ENCODE peak calls at places on chromosomes 2 and 18, in seven cellular contexts. H is ovary, E is left lung, J is RWPE1, F is brain microvascular endothelial cell, O is adrenal gland, W is MCF 10A. Y is an unnamed sample.

GRCh38 chr18:58387716-58388115 is 241.2 kb downstream of the ALPK2 start:
- DNase-seq in H (no peak), E (no peak), J (no peak), F (no peak), O (no peak), W (no peak), Y (no peak)

GRCh38 chr2:30208453-30208852 is 22.9 kb upstream of the LBH start:
- DNase-seq in H (peak; percentile 72), E (no peak), J (peak; percentile 64), F (peak; percentile 61), O (peak; percentile 60), W (peak; percentile 73), Y (peak; percentile 52)

GRCh38 chr2:17813015-17813741 is 3.1 kb upstream of the MSGN1 start:
- DNase-seq in H (no peak), E (no peak), J (peak; percentile 70), F (peak; percentile 56), O (no peak), W (peak; percentile 80), Y (no peak)

GRCh38 chr2:78978340-78978739 is 47.2 kb upstream of the REG3G start:
- DNase-seq in H (no peak), E (no peak), J (no peak), F (no peak), O (no peak), W (no peak), Y (no peak)

GRCh38 chr2:172012688-172013358 is 13.1 kb downstream of the METAP1D start:
- DNase-seq in H (peak; percentile 39), E (no peak), J (no peak), F (no peak), O (no peak), W (no peak), Y (no peak)

GRCh38 chr2:8595821-8596600 is 85.8 kb upstream of the ID2 start:
- DNase-seq in H (no peak), E (no peak), J (no peak), F (no peak), O (no peak), W (no peak), Y (no peak)

GRCh38 chr2:105038383-105039061 is 653 bp downstream of the MRPS9 start:
- DNase-seq in H (no peak), E (no peak), J (no peak), F (no peak), O (no peak), W (peak; percentile 24), Y (no peak)

GRCh38 chr2:174328309-174329156 is 6.2 kb upstream of the SP9 start:
- DNase-seq in H (no peak), E (no peak), J (no peak), F (no peak), O (no peak), W (no peak), Y (peak; percentile 79)

GRCh38 chr18:54948350-54948837 is 10.9 kb downstream of the CCDC68 start:
- DNase-seq in H (no peak), E (no peak), J (no peak), F (no peak), O (no peak), W (no peak), Y (no peak)

GRCh38 chr2:26495705-26496271 is 17.9 kb upstream of the OTOF start:
- DNase-seq in H (no peak), E (no peak), J (no peak), F (no peak), O (no peak), W (no peak), Y (no peak)

GRCh38 chr2:236974752-236975151 is 110.9 kb upstream of the COPS8 start:
- DNase-seq in H (no peak), E (no peak), J (no peak), F (no peak), O (no peak), W (no peak), Y (no peak)

GRCh38 chr2:153222231-153223165 is 256.1 kb downstream of the RPRM start:
- DNase-seq in H (no peak), E (no peak), J (no peak), F (no peak), O (no peak), W (no peak), Y (no peak)

GRCh38 chr2:47893771-47894170 is 12.5 kb downstream of the FBXO11 start:
- DNase-seq in H (no peak), E (no peak), J (no peak), F (no peak), O (no peak), W (no peak), Y (no peak)

GRCh38 chr2:121234791-121235190 is 50.2 kb downstream of the TFCP2L1 start:
- DNase-seq in H (no peak), E (no peak), J (no peak), F (no peak), O (no peak), W (no peak), Y (no peak)

GRCh38 chr2:128312411-128312810 is 6.3 kb downstream of the HS6ST1 start:
- DNase-seq in H (no peak), E (no peak), J (no peak), F (no peak), O (no peak), W (no peak), Y (no peak)

GRCh38 chr2:119699016-119699606 is 20.1 kb downstream of the TMEM177 start:
- DNase-seq in H (no peak), E (no peak), J (no peak), F (no peak), O (no peak), W (no peak), Y (no peak)

GRCh38 chr2:221671515-221671914 is 99.4 kb upstream of the EPHA4 start:
- DNase-seq in H (no peak), E (no peak), J (peak; percentile 10), F (no peak), O (no peak), W (peak; percentile 72), Y (no peak)

GRCh38 chr2:128995086-128995485 is 676.4 kb upstream of the HS6ST1 start:
- DNase-seq in H (no peak), E (no peak), J (no peak), F (no peak), O (no peak), W (no peak), Y (no peak)

GRCh38 chr2:43228782-43229659 is 2.6 kb upstream of the ZFP36L2 start:
- DNase-seq in H (no peak), E (no peak), J (no peak), F (no peak), O (no peak), W (peak; percentile 77), Y (no peak)

GRCh38 chr2:17800219-17800618 is 16.0 kb upstream of the MSGN1 start:
- DNase-seq in H (no peak), E (no peak), J (no peak), F (no peak), O (no peak), W (no peak), Y (no peak)

GRCh38 chr2:138415891-138416494 is 85.6 kb upstream of the SPOPL start:
- DNase-seq in H (no peak), E (no peak), J (peak; percentile 29), F (peak; percentile 12), O (no peak), W (no peak), Y (no peak)

GRCh38 chr2:135962401-135963138 is 22.9 kb downstream of the DARS1 start:
- DNase-seq in H (no peak), E (no peak), J (no peak), F (no peak), O (no peak), W (no peak), Y (no peak)

GRCh38 chr2:70775148-70775547 is 7.1 kb upstream of the ADD2 start:
- DNase-seq in H (no peak), E (no peak), J (no peak), F (no peak), O (no peak), W (no peak), Y (no peak)

GRCh38 chr18:55097406-55098170 is 138.3 kb upstream of the CCDC68 start:
- DNase-seq in H (no peak), E (no peak), J (peak; percentile 16), F (no peak), O (peak; percentile 42), W (no peak), Y (no peak)

GRCh38 chr2:70570041-70570661 is 16.5 kb upstream of the TGFA start:
- DNase-seq in H (no peak), E (no peak), J (peak; percentile 97), F (no peak), O (no peak), W (peak; percentile 94), Y (no peak)

DNA sequence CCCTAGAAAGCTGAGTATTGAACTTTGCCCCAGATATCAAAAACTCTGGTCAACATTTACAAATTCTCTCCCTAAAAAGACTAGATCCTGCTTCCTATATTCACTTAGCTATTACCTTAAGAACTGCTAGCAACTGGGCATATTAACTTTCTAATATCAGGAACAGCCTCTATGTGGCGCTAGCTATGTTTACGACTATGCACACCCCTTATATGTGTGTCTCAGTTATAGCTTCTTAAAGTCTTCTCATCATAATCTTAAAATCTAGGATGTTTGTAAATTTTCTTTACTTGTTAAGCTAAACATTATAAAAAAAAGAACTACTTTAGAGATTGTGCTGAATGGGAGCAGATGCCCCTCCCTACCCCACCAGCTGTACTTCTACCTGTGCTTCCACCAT is 1.7 kb upstream of the STAMBP start:
- DNase-seq in H (no peak), E (no peak), J (no peak), F (peak; percentile 20), O (no peak), W (peak; percentile 51), Y (no peak)
- TF ChIP-seq CTCF in H (no peak), E (no peak), J (peak; percentile 22), F (peak; percentile 56), O (no peak), W (peak; percentile 23), Y (peak; percentile 34)

GRCh38 chr2:157842106-157842879 is 33.8 kb downstream of the ACVR1 start:
- DNase-seq in H (no peak), E (no peak), J (no peak), F (no peak), O (no peak), W (no peak), Y (no peak)
- TF ChIP-seq CTCF in H (no peak), E (no peak), J (no peak), F (no peak), O (no peak), W (no peak), Y (no peak)

DNA sequence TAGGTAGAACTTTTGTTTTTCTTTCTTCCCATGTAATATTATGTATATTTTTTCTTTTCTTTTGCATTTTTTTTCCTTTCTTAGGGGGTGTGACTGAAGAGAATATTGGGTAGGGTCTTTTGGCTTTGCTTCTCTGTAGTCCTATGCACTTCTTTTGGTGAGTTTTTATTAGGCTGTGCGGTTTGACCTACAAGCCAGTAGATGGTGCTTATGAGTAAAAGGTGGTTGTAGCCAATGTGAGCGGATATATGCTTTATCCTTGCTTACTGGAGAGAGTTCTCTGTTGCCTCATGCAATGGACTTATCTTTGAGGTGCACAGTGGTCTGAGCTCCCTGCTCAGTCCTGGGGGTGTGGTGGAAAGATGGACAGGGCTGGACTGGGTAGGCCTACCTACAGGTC is 52.7 kb downstream of the DSEL start:
- DNase-seq in H (no peak), E (no peak), J (no peak), F (no peak), O (no peak), W (no peak), Y (no peak)
- TF ChIP-seq CTCF in H (no peak), E (peak; percentile 9), J (no peak), F (peak; percentile 27), O (no peak), W (no peak), Y (no peak)

DNA sequence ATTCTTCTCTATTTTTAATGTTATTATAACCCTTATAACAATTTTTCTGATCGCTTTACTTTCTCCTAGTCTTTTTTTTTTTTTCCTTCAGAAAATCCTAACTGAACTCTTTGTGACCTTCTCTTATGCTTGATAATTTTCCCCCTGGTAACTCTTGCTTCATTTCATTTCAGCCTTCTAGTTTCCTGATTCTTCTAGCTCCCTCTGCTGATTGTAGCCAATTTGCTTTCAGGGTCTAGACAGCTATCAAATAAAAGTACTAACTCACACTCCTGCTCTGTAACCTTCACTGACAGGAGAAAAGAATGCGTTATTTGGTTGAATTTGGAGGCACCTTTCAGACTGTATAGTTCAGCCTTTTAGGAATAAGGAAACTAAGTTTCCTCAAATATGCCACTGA is 99.5 kb downstream of the RBM43 start:
- DNase-seq in H (no peak), E (no peak), J (no peak), F (peak; percentile 54), O (no peak), W (peak; percentile 18), Y (peak; percentile 28)
- TF ChIP-seq CTCF in H (no peak), E (no peak), J (peak; percentile 5), F (peak; percentile 55), O (no peak), W (no peak), Y (peak; percentile 65)